ENCODE peak calls at places on chromosomes 7 and 10, in eight cellular contexts. K is NCI-H774; V is tibial artery; L is ELR; D is fibroblast of lung; J is GM10248; W is activated CD4-positive, alpha-beta T cell treated with anti-CD3 and anti-CD28 coated beads for 48 hours; R is SIG-M5. N is an unnamed sample.

GRCh38 chr10:110637558-110638053 is 6.5 kb upstream of the RBM20 start:
- DNase-seq in W (no peak), K (no peak), R (no peak), D (no peak), V (no peak), J (no peak), L (peak; percentile 35), N (peak; percentile 57)

GRCh38 chr10:113960617-113961260 is 82.9 kb upstream of the ADRB1 start:
- DNase-seq in V (no peak), W (peak; percentile 20), K (peak; percentile 74), L (peak; percentile 37), J (peak; percentile 34), R (no peak), D (no peak), N (peak; percentile 93)

GRCh38 chr7:30923774-30924413 is 12.2 kb downstream of the AQP1 start:
- DNase-seq in L (no peak), W (no peak), R (no peak), K (no peak), J (no peak), V (peak; percentile 37), D (no peak), N (no peak)

GRCh38 chr10:48384699-48384982 is 78.2 kb downstream of the MAPK8 start:
- DNase-seq in J (no peak), R (no peak), D (no peak), W (no peak), V (no peak), K (no peak), L (no peak), N (no peak)

GRCh38 chr10:71081229-71081560 is 131.2 kb upstream of the UNC5B start:
- DNase-seq in V (no peak), D (no peak), K (no peak), W (no peak), R (no peak), J (no peak), L (no peak), N (no peak)

GRCh38 chr7:66643395-66643794 is 14.7 kb downstream of the KCTD7 start:
- DNase-seq in V (no peak), R (no peak), D (no peak), K (no peak), J (no peak), W (no peak), L (no peak), N (no peak)

GRCh38 chr10:44260286-44260928 is 124.5 kb downstream of the CXCL12 start:
- DNase-seq in W (no peak), J (no peak), L (no peak), K (no peak), R (no peak), V (no peak), D (no peak), N (no peak)

GRCh38 chr7:26667514-26668133 is 196.8 kb downstream of the SKAP2 start:
- DNase-seq in W (peak; percentile 61), D (peak; percentile 94), L (peak; percentile 95), V (no peak), R (peak; percentile 14), J (peak; percentile 37), K (peak; percentile 95), N (peak; percentile 98)

GRCh38 chr10:29372920-29373319 is 84.0 kb downstream of the LYZL1 start:
- DNase-seq in K (no peak), L (no peak), V (no peak), R (no peak), D (no peak), J (no peak), W (no peak), N (no peak)

GRCh38 chr10:112738586-112739218 is 211.3 kb upstream of the TCF7L2 start:
- DNase-seq in L (no peak), W (no peak), K (no peak), J (no peak), D (peak; percentile 64), R (no peak), V (no peak), N (no peak)

GRCh38 chr7:47670738-47671137 is 88.8 kb upstream of the TNS3 start:
- DNase-seq in K (no peak), J (peak; percentile 78), R (no peak), D (no peak), L (no peak), W (no peak), V (no peak), N (no peak)

GRCh38 chr10:60732240-60733188 is 45.8 kb upstream of the CDK1 start:
- DNase-seq in L (no peak), R (no peak), K (no peak), V (no peak), D (no peak), W (peak; percentile 17), J (peak; percentile 28), N (no peak)

GRCh38 chr10:85832988-85833387 is 533.6 kb downstream of the GRID1 start:
- DNase-seq in D (no peak), J (no peak), V (no peak), W (no peak), L (no peak), K (no peak), R (no peak), N (no peak)

GRCh38 chr10:119306514-119306951 is 99.2 kb downstream of the GRK5 start:
- DNase-seq in D (no peak), V (no peak), L (peak; percentile 57), W (peak; percentile 77), R (no peak), J (peak; percentile 87), K (no peak), N (no peak)

GRCh38 chr7:34320926-34321609 is 336.9 kb upstream of the NPSR1 start:
- DNase-seq in K (peak; percentile 40), V (no peak), R (no peak), L (peak; percentile 94), W (peak; percentile 58), D (peak; percentile 66), J (peak; percentile 73), N (peak; percentile 64)

GRCh38 chr7:105760549-105761447 is 115.6 kb downstream of the ATXN7L1 start:
- DNase-seq in D (peak; percentile 44), W (no peak), V (no peak), R (no peak), K (no peak), L (peak; percentile 43), J (no peak), N (no peak)

GRCh38 chr10:44476421-44476820 is 91.5 kb upstream of the CXCL12 start:
- DNase-seq in L (no peak), W (no peak), D (no peak), V (no peak), K (no peak), R (no peak), J (no peak), N (no peak)

GRCh38 chr10:47441973-47442750 is 41.8 kb downstream of the ANXA8 start:
- DNase-seq in D (no peak), V (peak; percentile 44), W (no peak), J (no peak), R (no peak), K (no peak), L (no peak), N (no peak)

GRCh38 chr7:39950473-39951155 is 558 bp downstream of the CDK13 start:
- DNase-seq in L (peak; percentile 64), D (peak; percentile 49), J (peak; percentile 29), R (no peak), V (peak; percentile 73), K (peak; percentile 55), W (peak; percentile 48), N (no peak)

GRCh38 chr10:13659887-13660544 is 73.3 kb downstream of the PRPF18 start:
- DNase-seq in J (peak; percentile 82), K (no peak), V (peak; percentile 80), W (peak; percentile 77), L (peak; percentile 62), D (peak; percentile 89), R (no peak), N (no peak)

GRCh38 chr10:110273474-110273873 is 31.2 kb downstream of the SMNDC1 start:
- DNase-seq in L (peak; percentile 73), K (no peak), J (peak; percentile 12), W (peak; percentile 46), R (peak; percentile 54), V (peak; percentile 90), D (peak; percentile 90), N (no peak)

GRCh38 chr7:151172273-151173141 is 5.0 kb upstream of the GBX1 start:
- DNase-seq in W (peak; percentile 86), V (peak; percentile 82), J (peak; percentile 92), D (peak; percentile 63), K (peak; percentile 38), R (no peak), L (peak; percentile 66), N (peak; percentile 22)

GRCh38 chr7:54995631-54996340 is 23.0 kb upstream of the EGFR start:
- DNase-seq in R (no peak), V (no peak), J (peak; percentile 30), W (peak; percentile 27), L (peak; percentile 93), D (no peak), K (no peak), N (no peak)

GRCh38 chr10:3172081-3172445 is 519 bp downstream of the PITRM1 start:
- DNase-seq in R (no peak), W (peak; percentile 60), D (peak; percentile 73), V (no peak), J (no peak), K (no peak), L (peak; percentile 85), N (no peak)

GRCh38 chr10:78416031-78416800 is 382.6 kb downstream of the RPS24 start:
- DNase-seq in K (no peak), R (no peak), V (peak; percentile 27), L (peak; percentile 75), W (no peak), D (peak; percentile 8), J (no peak), N (no peak)

GRCh38 chr10:58513189-58514101 is 773 bp downstream of the BICC1 start:
- DNase-seq in L (peak; percentile 72), R (no peak), D (peak; percentile 78), J (peak; percentile 15), W (no peak), K (no peak), V (peak; percentile 76), N (no peak)

GRCh38 chr10:47114680-47115186 is 185.3 kb upstream of the GDF10 start:
- DNase-seq in D (no peak), W (no peak), V (no peak), J (no peak), L (no peak), R (no peak), K (no peak), N (no peak)

N was measured in DMS153.